ENCODE peak calls at places on chromosomes 13 and 19, in six cellular contexts. F, C, Y, T, S and R are unnamed samples.

GRCh38 chr19:38304352-38304865 is 358 bp downstream of the C19orf33 start:
- DNase-seq in S (no peak), T (no peak), Y (peak; percentile 78), F (no peak), C (no peak), R (no peak)

GRCh38 chr19:3671680-3672574 is 28.3 kb downstream of the PIP5K1C start:
- DNase-seq in F (no peak), Y (peak; percentile 81), T (no peak), S (no peak), C (no peak), R (no peak)

GRCh38 chr13:44396963-44397580 is 23.4 kb downstream of the SERP2 start:
- DNase-seq in S (no peak), T (no peak), Y (no peak), F (no peak), C (no peak), R (no peak)

GRCh38 chr13:52845766-52846566 is 2.5 kb downstream of the PCDH8 start:
- DNase-seq in S (no peak), Y (peak; percentile 87), T (peak; percentile 55), C (no peak), F (no peak), R (no peak)

GRCh38 chr13:59587971-59588716 is 575.6 kb downstream of the DIAPH3 start:
- DNase-seq in F (no peak), C (no peak), S (no peak), Y (no peak), T (no peak), R (no peak)

GRCh38 chr13:51668580-51669195 is 84.4 kb downstream of the WDFY2 start:
- DNase-seq in F (no peak), S (no peak), Y (no peak), C (no peak), T (no peak), R (no peak)

GRCh38 chr13:38202730-38203129 is 146.9 kb upstream of the UFM1 start:
- DNase-seq in F (no peak), C (no peak), T (no peak), Y (no peak), S (no peak), R (no peak)

GRCh38 chr19:13968999-13969398 is 16.7 kb downstream of the DCAF15 start:
- DNase-seq in F (no peak), T (no peak), Y (no peak), S (no peak), C (no peak), R (no peak)

GRCh38 chr19:18322318-18322758 is 538 bp downstream of the LSM4 start:
- DNase-seq in C (peak; percentile 55), S (no peak), Y (no peak), F (peak; percentile 66), T (peak; percentile 84), R (no peak)

GRCh38 chr13:80612804-80613203 is 271.9 kb upstream of the SPRY2 start:
- DNase-seq in F (no peak), T (no peak), C (no peak), Y (no peak), S (no peak), R (no peak)

GRCh38 chr19:44960906-44961734 is 5.9 kb downstream of the CLPTM1 start:
- DNase-seq in T (peak; percentile 17), F (no peak), Y (no peak), C (no peak), S (peak; percentile 24), R (no peak)

GRCh38 chr19:1133471-1133929 is 29.7 kb downstream of the GPX4 start:
- DNase-seq in S (peak; percentile 79), F (peak; percentile 41), Y (peak; percentile 89), T (peak; percentile 79), C (peak; percentile 56), R (no peak)

GRCh38 chr19:16867211-16867610 is 21.6 kb upstream of the F2RL3 start:
- DNase-seq in T (no peak), Y (no peak), C (no peak), S (no peak), F (no peak), R (no peak)

GRCh38 chr13:83378901-83379300 is 503.4 kb downstream of the SLITRK1 start:
- DNase-seq in F (no peak), T (no peak), Y (no peak), C (no peak), S (no peak), R (no peak)

GRCh38 chr13:104571161-104571889 is 1505.1 kb upstream of the SLC10A2 start:
- DNase-seq in F (peak; percentile 5), C (peak; percentile 55), S (no peak), Y (no peak), T (peak; percentile 69), R (peak; percentile 85)

GRCh38 chr19:54606230-54606629 is 12.8 kb downstream of the LILRA1 start:
- DNase-seq in F (no peak), Y (no peak), T (no peak), S (peak; percentile 40), C (no peak), R (no peak)

GRCh38 chr19:29308977-29309520 is 96.1 kb upstream of the UQCRFS1 start:
- DNase-seq in Y (no peak), C (no peak), T (no peak), S (no peak), F (no peak), R (no peak)

GRCh38 chr19:34678085-34678412 is 571 bp downstream of the ZNF302 start:
- DNase-seq in C (no peak), S (no peak), F (no peak), T (no peak), Y (no peak), R (no peak)

GRCh38 chr13:44219808-44220544 is 153.6 kb upstream of the SERP2 start:
- DNase-seq in Y (no peak), T (no peak), F (peak; percentile 19), S (no peak), C (no peak), R (no peak)

GRCh38 chr19:46426506-46427162 is 2.1 kb downstream of the PNMA8C start:
- DNase-seq in F (peak; percentile 95), Y (peak; percentile 88), C (peak; percentile 55), T (peak; percentile 46), S (no peak), R (peak; percentile 57)

GRCh38 chr19:49546825-49547565 is 19.2 kb downstream of the RCN3 start:
- DNase-seq in F (peak; percentile 91), T (peak; percentile 81), S (peak; percentile 42), Y (no peak), C (peak; percentile 74), R (peak; percentile 97)

GRCh38 chr13:38821753-38822551 is 135.1 kb downstream of the FREM2 start:
- DNase-seq in T (no peak), Y (no peak), F (no peak), C (no peak), S (no peak), R (no peak)

GRCh38 chr13:51942189-51942588 is 69.1 kb downstream of the ATP7B start:
- DNase-seq in Y (no peak), T (peak; percentile 91), F (no peak), S (no peak), C (peak; percentile 89), R (no peak)

GRCh38 chr13:36814465-36814864 is 4.6 kb upstream of the RFXAP start:
- DNase-seq in C (no peak), Y (peak; percentile 40), S (no peak), T (no peak), F (no peak), R (peak; percentile 8)

GRCh38 chr13:78978381-78978998 is 319.5 kb upstream of the OBI1 start:
- DNase-seq in Y (no peak), F (peak; percentile 13), S (peak; percentile 24), C (peak; percentile 25), T (peak; percentile 11), R (peak; percentile 85)

GRCh38 chr19:8352134-8352827 is 9.2 kb upstream of the KANK3 start:
- DNase-seq in S (no peak), C (no peak), T (no peak), Y (no peak), F (no peak), R (no peak)

GRCh38 chr13:33615436-33615835 is 202.5 kb upstream of the RFC3 start:
- DNase-seq in F (no peak), C (no peak), Y (no peak), S (no peak), T (no peak), R (no peak)

GRCh38 chr19:10074153-10074552 is 12.0 kb upstream of the SHFL start:
- DNase-seq in Y (no peak), T (no peak), F (no peak), S (no peak), C (no peak), R (no peak)

GRCh38 chr13:51148952-51149573 is 38.0 kb upstream of the C13orf42 start:
- DNase-seq in F (no peak), C (no peak), T (peak; percentile 11), Y (no peak), S (no peak), R (peak; percentile 60)

GRCh38 chr19:58409010-58409790 is 751 bp downstream of the ZNF584 start:
- DNase-seq in S (no peak), T (no peak), F (no peak), C (no peak), Y (no peak), R (no peak)

GRCh38 chr19:41263850-41264580 is at the start of gene HNRNPUL1:
- DNase-seq in T (peak; percentile 99), Y (peak; percentile 96), C (peak; percentile 98), S (peak; percentile 100), F (peak; percentile 100), R (peak; percentile 99)
- TF ChIP-seq EP300 in T (no peak), Y (no peak), C (no peak), S (no peak), F (no peak), R (peak; percentile 57)

GRCh38 chr19:2329162-2329505 is 650 bp downstream of the SPPL2B start:
- DNase-seq in Y (no peak), F (no peak), S (no peak), T (no peak), C (no peak), R (no peak)
- H3K4me1 ChIP-seq in Y (peaks cover 41% of the 10 kb centered on the region), F (peaks cover 28% of the 10 kb centered on the region), S (peaks cover 33% of the 10 kb centered on the region), T (peaks cover 64% of the 10 kb centered on the region), C (peaks cover 72% of the 10 kb centered on the region), R (peaks cover 38% of the 10 kb centered on the region)

GRCh38 chr19:28213476-28214082 is 999.4 kb downstream of the UQCRFS1 start:
- DNase-seq in S (no peak), Y (no peak), C (no peak), F (no peak), T (no peak), R (no peak)

GRCh38 chr19:28218728-28219127 is 994.2 kb downstream of the UQCRFS1 start:
- DNase-seq in F (no peak), S (no peak), T (no peak), Y (no peak), C (no peak), R (no peak)

GRCh38 chr19:28221736-28222135 is 991.2 kb downstream of the UQCRFS1 start:
- DNase-seq in Y (no peak), C (no peak), T (no peak), S (no peak), F (no peak), R (no peak)

GRCh38 chr19:28217064-28217463 is 995.9 kb downstream of the UQCRFS1 start:
- DNase-seq in F (no peak), S (no peak), T (no peak), C (no peak), Y (no peak), R (no peak)
- TF ChIP-seq CTCF in F (no peak), S (no peak), T (no peak), C (no peak), Y (no peak), R (no peak)

DNA sequence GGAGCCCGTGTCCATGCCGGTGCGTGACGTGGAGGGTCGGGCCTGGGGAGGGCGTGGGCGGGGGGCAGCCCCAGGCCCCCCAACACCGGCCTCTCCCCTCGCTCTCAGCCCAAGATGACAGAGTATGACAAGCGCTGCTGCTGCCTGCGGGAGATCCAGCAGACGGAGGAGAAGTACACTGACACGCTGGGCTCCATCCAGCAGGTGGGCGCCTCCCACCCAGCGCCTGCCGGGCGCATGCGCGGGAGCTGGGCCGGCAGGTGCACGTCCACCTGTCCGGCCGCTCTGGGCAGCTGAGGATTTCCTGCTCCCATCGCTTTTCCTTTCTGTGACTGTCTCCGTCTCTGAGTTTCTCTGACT is 49.8 kb downstream of the VAV1 start:
- DNase-seq in C (no peak), T (no peak), Y (peak; percentile 65), S (no peak), F (no peak), R (no peak)
- TF ChIP-seq EP300 in C (no peak), T (no peak), Y (no peak), S (no peak), F (no peak), R (no peak)